ENCODE peak calls at places on chromosome 20, in six cellular contexts. C is left cardiac atrium, F is dorsolateral prefrontal cortex, R is pancreas, D is body of pancreas, O is dermis blood vessel endothelial cell. M is an unnamed sample.

GRCh38 chr20:61881416-61881815 is 184.3 kb downstream of the TAF4 start:
- DNase-seq in C (no peak), F (no peak), R (no peak), D (no peak), O (no peak), M (no peak)

GRCh38 chr20:41192575-41192974 is 55.2 kb downstream of the PLCG1 start:
- DNase-seq in C (no peak), F (no peak), R (no peak), D (no peak), O (no peak), M (no peak)

GRCh38 chr20:59006167-59006863 is 739 bp downstream of the CTSZ start:
- DNase-seq in C (peak), F (no peak), R (no peak), D (no peak), O (peak), M (no peak)

GRCh38 chr20:48102821-48103635 is 317.7 kb upstream of the SULF2 start:
- DNase-seq in C (no peak), F (no peak), R (no peak), D (no peak), O (peak), M (no peak)

GRCh38 chr20:18738055-18738454 is 75.5 kb upstream of the SCP2D1 start:
- DNase-seq in C (no peak), F (no peak), R (no peak), D (no peak), O (no peak), M (no peak)

GRCh38 chr20:45449528-45449927 is 20.0 kb upstream of the WFDC2 start:
- DNase-seq in C (no peak), F (no peak), R (no peak), D (no peak), O (no peak), M (no peak)

GRCh38 chr20:19849341-19850189 is 91.5 kb downstream of the RIN2 start:
- DNase-seq in C (peak), F (no peak), R (no peak), D (no peak), O (peak), M (no peak)

GRCh38 chr20:25300496-25301170 is 52.7 kb downstream of the PYGB start:
- DNase-seq in C (no peak), F (no peak), R (no peak), D (no peak), O (peak), M (no peak)

GRCh38 chr20:22411568-22412450 is 172.6 kb downstream of the FOXA2 start:
- DNase-seq in C (peak), F (no peak), R (peak), D (peak), O (no peak), M (peak)

GRCh38 chr20:48875914-48876240 is 45.6 kb upstream of the ARFGEF2 start:
- DNase-seq in C (no peak), F (no peak), R (no peak), D (no peak), O (no peak), M (no peak)

GRCh38 chr20:59740621-59741020 is 136.3 kb downstream of the PHACTR3 start:
- DNase-seq in C (no peak), F (no peak), R (no peak), D (no peak), O (no peak), M (no peak)

GRCh38 chr20:56788041-56788670 is 159.1 kb downstream of the TFAP2C start:
- DNase-seq in C (no peak), F (no peak), R (peak), D (peak), O (peak), M (peak)

GRCh38 chr20:41223112-41223511 is 85.8 kb downstream of the PLCG1 start:
- DNase-seq in C (no peak), F (no peak), R (no peak), D (no peak), O (no peak), M (no peak)

GRCh38 chr20:21048841-21049273 is 57.3 kb downstream of the LINC00237 start:
- DNase-seq in C (peak), F (peak), R (peak), D (no peak), O (peak), M (no peak)

GRCh38 chr20:63955281-63955845 is 853 bp downstream of the UCKL1 start:
- DNase-seq in C (peak), F (peak), R (no peak), D (no peak), O (peak), M (no peak)

GRCh38 chr20:17797163-17797562 is 97.4 kb downstream of the BANF2 start:
- DNase-seq in C (no peak), F (no peak), R (no peak), D (no peak), O (no peak), M (no peak)

GRCh38 chr20:19735446-19735845 is 22.6 kb upstream of the RIN2 start:
- DNase-seq in C (peak), F (no peak), R (peak), D (peak), O (peak), M (no peak)

GRCh38 chr20:50027611-50028105 is 44.9 kb downstream of the SNAI1 start:
- DNase-seq in C (peak), F (peak), R (peak), D (peak), O (peak), M (peak)

GRCh38 chr20:24863356-24863755 is 85.7 kb upstream of the CST7 start:
- DNase-seq in C (no peak), F (no peak), R (no peak), D (no peak), O (no peak), M (peak)